ENCODE peak calls at places on chromosomes 11 and 22, in ten cellular contexts. One of them, this sample, is unnamed. For H3K4me1, the result is how much of the 10 kb centered on the place peaks cover.

GRCh38 chr11:2725367-2726300 is 25.8 kb upstream of the KCNQ1OT1 start:
- DNase-seq in right atrium auricular region: peak
- DNase-seq in esophagus muscularis mucosa: no peak
- DNase-seq in gastrocnemius medialis: no peak
- DNase-seq in neuronal stem cell: no peak
- DNase-seq in CD4-positive, alpha-beta memory T cell: no peak
- DNase-seq in mammary epithelial cell: no peak
- DNase-seq in A549: no peak
- DNase-seq in SK-N-SH: no peak
- DNase-seq in CD8-positive, alpha-beta T cell: no peak
- DNase-seq in this sample: peak

GRCh38 chr22:33328789-33329296 is 270.7 kb upstream of the SYN3 start:
- DNase-seq in right atrium auricular region: no peak
- DNase-seq in gastrocnemius medialis: no peak
- DNase-seq in SK-N-SH: no peak
- DNase-seq in neuronal stem cell: no peak
- DNase-seq in mammary epithelial cell: peak
- DNase-seq in CD8-positive, alpha-beta T cell: no peak
- DNase-seq in CD4-positive, alpha-beta memory T cell: no peak
- DNase-seq in esophagus muscularis mucosa: no peak
- DNase-seq in A549: peak
- DNase-seq in this sample: no peak

GRCh38 chr11:32960553-32961164 is 55.0 kb upstream of the DEPDC7 start:
- DNase-seq in A549: peak
- DNase-seq in CD8-positive, alpha-beta T cell: no peak
- DNase-seq in mammary epithelial cell: peak
- DNase-seq in gastrocnemius medialis: no peak
- DNase-seq in CD4-positive, alpha-beta memory T cell: peak
- DNase-seq in SK-N-SH: peak
- DNase-seq in neuronal stem cell: peak
- DNase-seq in right atrium auricular region: no peak
- DNase-seq in esophagus muscularis mucosa: no peak
- DNase-seq in this sample: no peak

GRCh38 chr11:636511-637332 is at the start of gene DRD4:
- DNase-seq in mammary epithelial cell: no peak
- DNase-seq in SK-N-SH: peak
- DNase-seq in right atrium auricular region: no peak
- DNase-seq in neuronal stem cell: peak
- DNase-seq in gastrocnemius medialis: no peak
- DNase-seq in CD4-positive, alpha-beta memory T cell: no peak
- DNase-seq in A549: no peak
- DNase-seq in CD8-positive, alpha-beta T cell: no peak
- DNase-seq in esophagus muscularis mucosa: no peak
- DNase-seq in this sample: no peak

GRCh38 chr11:116702772-116703360 is 69.9 kb downstream of the BUD13 start:
- DNase-seq in CD8-positive, alpha-beta T cell: no peak
- DNase-seq in esophagus muscularis mucosa: no peak
- DNase-seq in right atrium auricular region: no peak
- DNase-seq in gastrocnemius medialis: no peak
- DNase-seq in neuronal stem cell: no peak
- DNase-seq in SK-N-SH: peak
- DNase-seq in CD4-positive, alpha-beta memory T cell: no peak
- DNase-seq in A549: no peak
- DNase-seq in mammary epithelial cell: no peak
- DNase-seq in this sample: no peak

GRCh38 chr22:29744902-29745301 is 21.9 kb downstream of the ZMAT5 start:
- DNase-seq in right atrium auricular region: no peak
- DNase-seq in A549: no peak
- DNase-seq in CD8-positive, alpha-beta T cell: no peak
- DNase-seq in gastrocnemius medialis: peak
- DNase-seq in neuronal stem cell: no peak
- DNase-seq in mammary epithelial cell: peak
- DNase-seq in SK-N-SH: no peak
- DNase-seq in esophagus muscularis mucosa: no peak
- DNase-seq in CD4-positive, alpha-beta memory T cell: no peak
- DNase-seq in this sample: no peak

GRCh38 chr11:117907276-117908110 is 21.7 kb downstream of the TMPRSS13 start:
- DNase-seq in SK-N-SH: peak
- DNase-seq in mammary epithelial cell: peak
- DNase-seq in CD4-positive, alpha-beta memory T cell: peak
- DNase-seq in CD8-positive, alpha-beta T cell: peak
- DNase-seq in A549: peak
- DNase-seq in gastrocnemius medialis: peak
- DNase-seq in neuronal stem cell: peak
- DNase-seq in esophagus muscularis mucosa: peak
- DNase-seq in right atrium auricular region: peak
- DNase-seq in this sample: peak

GRCh38 chr11:96246718-96247540 is 96.1 kb downstream of the MAML2 start:
- DNase-seq in esophagus muscularis mucosa: no peak
- DNase-seq in neuronal stem cell: no peak
- DNase-seq in SK-N-SH: no peak
- DNase-seq in CD8-positive, alpha-beta T cell: no peak
- DNase-seq in right atrium auricular region: no peak
- DNase-seq in gastrocnemius medialis: no peak
- DNase-seq in CD4-positive, alpha-beta memory T cell: no peak
- DNase-seq in mammary epithelial cell: peak
- DNase-seq in A549: peak
- DNase-seq in this sample: no peak

GRCh38 chr11:120055646-120056045 is 82.3 kb downstream of the TRIM29 start:
- DNase-seq in mammary epithelial cell: peak
- DNase-seq in gastrocnemius medialis: no peak
- DNase-seq in right atrium auricular region: no peak
- DNase-seq in SK-N-SH: no peak
- DNase-seq in CD8-positive, alpha-beta T cell: no peak
- DNase-seq in CD4-positive, alpha-beta memory T cell: no peak
- DNase-seq in neuronal stem cell: peak
- DNase-seq in A549: no peak
- DNase-seq in esophagus muscularis mucosa: peak
- DNase-seq in this sample: no peak

GRCh38 chr11:101436511-101437142 is 147.2 kb downstream of the TRPC6 start:
- DNase-seq in CD8-positive, alpha-beta T cell: no peak
- DNase-seq in gastrocnemius medialis: no peak
- DNase-seq in neuronal stem cell: peak
- DNase-seq in CD4-positive, alpha-beta memory T cell: no peak
- DNase-seq in A549: peak
- DNase-seq in esophagus muscularis mucosa: no peak
- DNase-seq in SK-N-SH: peak
- DNase-seq in right atrium auricular region: no peak
- DNase-seq in mammary epithelial cell: peak
- DNase-seq in this sample: no peak

GRCh38 chr11:16605971-16606783 is 132.3 kb upstream of the C11orf58 start:
- DNase-seq in CD4-positive, alpha-beta memory T cell: peak
- DNase-seq in SK-N-SH: peak
- DNase-seq in right atrium auricular region: peak
- DNase-seq in mammary epithelial cell: peak
- DNase-seq in A549: peak
- DNase-seq in CD8-positive, alpha-beta T cell: peak
- DNase-seq in gastrocnemius medialis: peak
- DNase-seq in neuronal stem cell: peak
- DNase-seq in esophagus muscularis mucosa: peak
- DNase-seq in this sample: peak

GRCh38 chr11:443542-444199 is 1.9 kb upstream of the ANO9 start:
- DNase-seq in CD4-positive, alpha-beta memory T cell: no peak
- DNase-seq in CD8-positive, alpha-beta T cell: no peak
- DNase-seq in neuronal stem cell: no peak
- DNase-seq in gastrocnemius medialis: no peak
- DNase-seq in mammary epithelial cell: no peak
- DNase-seq in A549: peak
- DNase-seq in SK-N-SH: no peak
- DNase-seq in right atrium auricular region: no peak
- DNase-seq in esophagus muscularis mucosa: no peak
- DNase-seq in this sample: no peak

GRCh38 chr11:35548925-35549561 is 23.6 kb upstream of the PAMR1 start:
- DNase-seq in gastrocnemius medialis: no peak
- DNase-seq in CD4-positive, alpha-beta memory T cell: no peak
- DNase-seq in SK-N-SH: no peak
- DNase-seq in neuronal stem cell: peak
- DNase-seq in mammary epithelial cell: no peak
- DNase-seq in CD8-positive, alpha-beta T cell: no peak
- DNase-seq in esophagus muscularis mucosa: peak
- DNase-seq in right atrium auricular region: no peak
- DNase-seq in A549: no peak
- DNase-seq in this sample: no peak

GRCh38 chr11:69251639-69252493 is 42.1 kb upstream of the MYEOV start:
- DNase-seq in CD4-positive, alpha-beta memory T cell: no peak
- DNase-seq in right atrium auricular region: no peak
- DNase-seq in neuronal stem cell: no peak
- DNase-seq in esophagus muscularis mucosa: no peak
- DNase-seq in mammary epithelial cell: no peak
- DNase-seq in gastrocnemius medialis: no peak
- DNase-seq in CD8-positive, alpha-beta T cell: no peak
- DNase-seq in A549: no peak
- DNase-seq in SK-N-SH: no peak
- DNase-seq in this sample: no peak

GRCh38 chr11:2831826-2832717 is 53.5 kb downstream of the CDKN1C start:
- DNase-seq in CD8-positive, alpha-beta T cell: peak
- DNase-seq in A549: no peak
- DNase-seq in esophagus muscularis mucosa: no peak
- DNase-seq in gastrocnemius medialis: no peak
- DNase-seq in SK-N-SH: no peak
- DNase-seq in right atrium auricular region: no peak
- DNase-seq in neuronal stem cell: no peak
- DNase-seq in mammary epithelial cell: no peak
- DNase-seq in CD4-positive, alpha-beta memory T cell: no peak
- DNase-seq in this sample: peak

GRCh38 chr11:82117339-82117738 is 616.3 kb downstream of the FAM181B start:
- DNase-seq in A549: no peak
- DNase-seq in neuronal stem cell: no peak
- DNase-seq in CD8-positive, alpha-beta T cell: no peak
- DNase-seq in SK-N-SH: no peak
- DNase-seq in CD4-positive, alpha-beta memory T cell: no peak
- DNase-seq in esophagus muscularis mucosa: no peak
- DNase-seq in gastrocnemius medialis: no peak
- DNase-seq in mammary epithelial cell: no peak
- DNase-seq in right atrium auricular region: no peak
- DNase-seq in this sample: no peak
- H3K4me3 ChIP-seq in A549: no peak
- H3K4me3 ChIP-seq in neuronal stem cell: no peak
- H3K4me3 ChIP-seq in CD8-positive, alpha-beta T cell: no peak
- H3K4me3 ChIP-seq in SK-N-SH: no peak
- H3K4me3 ChIP-seq in CD4-positive, alpha-beta memory T cell: no peak
- H3K4me3 ChIP-seq in esophagus muscularis mucosa: no peak
- H3K4me3 ChIP-seq in gastrocnemius medialis: no peak
- H3K4me3 ChIP-seq in mammary epithelial cell: no peak
- H3K4me3 ChIP-seq in right atrium auricular region: no peak
- H3K4me3 ChIP-seq in this sample: no peak

GRCh38 chr11:131999955-132000354 is 629.5 kb downstream of the NTM start:
- DNase-seq in right atrium auricular region: no peak
- DNase-seq in gastrocnemius medialis: no peak
- DNase-seq in SK-N-SH: no peak
- DNase-seq in neuronal stem cell: no peak
- DNase-seq in CD4-positive, alpha-beta memory T cell: no peak
- DNase-seq in esophagus muscularis mucosa: no peak
- DNase-seq in A549: no peak
- DNase-seq in mammary epithelial cell: no peak
- DNase-seq in CD8-positive, alpha-beta T cell: no peak
- DNase-seq in this sample: no peak
- H3K4me1 ChIP-seq in right atrium auricular region: under half
- H3K4me1 ChIP-seq in gastrocnemius medialis: under half
- H3K4me1 ChIP-seq in SK-N-SH: under half
- H3K4me1 ChIP-seq in neuronal stem cell: under half
- H3K4me1 ChIP-seq in CD4-positive, alpha-beta memory T cell: under half
- H3K4me1 ChIP-seq in esophagus muscularis mucosa: under half
- H3K4me1 ChIP-seq in A549: under half
- H3K4me1 ChIP-seq in mammary epithelial cell: under half
- H3K4me1 ChIP-seq in CD8-positive, alpha-beta T cell: under half
- H3K4me1 ChIP-seq in this sample: under half

GRCh38 chr22:44185237-44186120 is 4.8 kb downstream of the PARVG start:
- DNase-seq in right atrium auricular region: no peak
- DNase-seq in A549: no peak
- DNase-seq in mammary epithelial cell: no peak
- DNase-seq in SK-N-SH: no peak
- DNase-seq in CD4-positive, alpha-beta memory T cell: no peak
- DNase-seq in CD8-positive, alpha-beta T cell: no peak
- DNase-seq in esophagus muscularis mucosa: no peak
- DNase-seq in gastrocnemius medialis: no peak
- DNase-seq in neuronal stem cell: no peak
- DNase-seq in this sample: no peak
- H3K27ac ChIP-seq in right atrium auricular region: no peak
- H3K27ac ChIP-seq in A549: no peak
- H3K27ac ChIP-seq in mammary epithelial cell: no peak
- H3K27ac ChIP-seq in SK-N-SH: no peak
- H3K27ac ChIP-seq in CD4-positive, alpha-beta memory T cell: no peak
- H3K27ac ChIP-seq in CD8-positive, alpha-beta T cell: no peak
- H3K27ac ChIP-seq in esophagus muscularis mucosa: no peak
- H3K27ac ChIP-seq in gastrocnemius medialis: no peak
- H3K27ac ChIP-seq in neuronal stem cell: no peak
- H3K27ac ChIP-seq in this sample: no peak

GRCh38 chr11:123062892-123063395 is 1.0 kb upstream of the HSPA8 start:
- DNase-seq in SK-N-SH: no peak
- DNase-seq in esophagus muscularis mucosa: no peak
- DNase-seq in CD4-positive, alpha-beta memory T cell: no peak
- DNase-seq in gastrocnemius medialis: no peak
- DNase-seq in A549: no peak
- DNase-seq in CD8-positive, alpha-beta T cell: no peak
- DNase-seq in right atrium auricular region: no peak
- DNase-seq in mammary epithelial cell: no peak
- DNase-seq in neuronal stem cell: no peak
- DNase-seq in this sample: no peak

GRCh38 chr11:123062158-123062891 is 389 bp upstream of the HSPA8 start:
- DNase-seq in SK-N-SH: peak
- DNase-seq in neuronal stem cell: peak
- DNase-seq in mammary epithelial cell: peak
- DNase-seq in esophagus muscularis mucosa: peak
- DNase-seq in right atrium auricular region: peak
- DNase-seq in CD4-positive, alpha-beta memory T cell: peak
- DNase-seq in gastrocnemius medialis: peak
- DNase-seq in CD8-positive, alpha-beta T cell: peak
- DNase-seq in A549: peak
- DNase-seq in this sample: peak

GRCh38 chr11:123065634-123066033 is 3.7 kb upstream of the HSPA8 start:
- DNase-seq in neuronal stem cell: no peak
- DNase-seq in A549: no peak
- DNase-seq in esophagus muscularis mucosa: no peak
- DNase-seq in SK-N-SH: no peak
- DNase-seq in gastrocnemius medialis: no peak
- DNase-seq in CD8-positive, alpha-beta T cell: no peak
- DNase-seq in CD4-positive, alpha-beta memory T cell: no peak
- DNase-seq in mammary epithelial cell: no peak
- DNase-seq in right atrium auricular region: no peak
- DNase-seq in this sample: no peak

GRCh38 chr11:123063396-123064267 is 1.7 kb upstream of the HSPA8 start:
- DNase-seq in mammary epithelial cell: peak
- DNase-seq in esophagus muscularis mucosa: peak
- DNase-seq in right atrium auricular region: peak
- DNase-seq in CD8-positive, alpha-beta T cell: peak
- DNase-seq in gastrocnemius medialis: peak
- DNase-seq in neuronal stem cell: no peak
- DNase-seq in A549: peak
- DNase-seq in CD4-positive, alpha-beta memory T cell: peak
- DNase-seq in SK-N-SH: no peak
- DNase-seq in this sample: peak

DNA sequence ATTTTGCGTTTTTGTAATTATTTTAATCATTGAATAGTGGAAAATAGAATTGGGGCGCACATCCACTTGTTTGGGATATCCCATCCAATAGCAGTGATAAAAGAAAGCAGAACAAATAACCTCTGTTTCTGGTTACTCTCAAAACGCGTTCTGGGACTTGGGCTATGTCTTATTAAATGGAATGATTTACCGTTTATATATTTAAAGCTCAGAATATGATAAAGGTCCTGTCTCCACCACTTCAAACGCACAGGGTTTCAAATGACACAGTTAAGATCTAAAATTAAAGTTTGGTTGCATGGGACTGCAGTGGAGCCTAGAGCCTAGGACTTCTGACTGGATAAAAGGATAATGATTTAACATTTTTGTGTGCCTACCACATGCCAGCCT is 2.3 kb upstream of the HSPA8 start:
- DNase-seq in neuronal stem cell: no peak
- DNase-seq in CD4-positive, alpha-beta memory T cell: no peak
- DNase-seq in SK-N-SH: no peak
- DNase-seq in mammary epithelial cell: no peak
- DNase-seq in A549: no peak
- DNase-seq in CD8-positive, alpha-beta T cell: no peak
- DNase-seq in right atrium auricular region: peak
- DNase-seq in esophagus muscularis mucosa: no peak
- DNase-seq in gastrocnemius medialis: no peak
- DNase-seq in this sample: no peak
- H3K4me3 ChIP-seq in neuronal stem cell: peak
- H3K4me3 ChIP-seq in CD4-positive, alpha-beta memory T cell: peak
- H3K4me3 ChIP-seq in SK-N-SH: peak
- H3K4me3 ChIP-seq in mammary epithelial cell: no peak
- H3K4me3 ChIP-seq in A549: no peak
- H3K4me3 ChIP-seq in CD8-positive, alpha-beta T cell: peak
- H3K4me3 ChIP-seq in right atrium auricular region: peak
- H3K4me3 ChIP-seq in esophagus muscularis mucosa: peak
- H3K4me3 ChIP-seq in gastrocnemius medialis: peak
- H3K4me3 ChIP-seq in this sample: no peak

This sample was measured in heart right ventricle.